ENCODE peak calls at places on chromosomes 2 and 18, in seven cellular contexts. One of them, this sample, is unnamed.

GRCh38 chr18:67428805-67429204 is 87.7 kb downstream of the DSEL start:
- DNase-seq in foreskin fibroblast: peak; percentile 64
- DNase-seq in cardiac muscle cell: peak; percentile 23
- DNase-seq in HuH-7.5: no peak
- DNase-seq in kidney: no peak
- DNase-seq in lower lobe of right lung: no peak
- DNase-seq in NCI-H82: no peak
- DNase-seq in this sample: no peak

GRCh38 chr18:44039826-44040225 is 640.9 kb upstream of the SETBP1 start:
- DNase-seq in lower lobe of right lung: no peak
- DNase-seq in NCI-H82: no peak
- DNase-seq in kidney: no peak
- DNase-seq in foreskin fibroblast: peak; percentile 4
- DNase-seq in HuH-7.5: no peak
- DNase-seq in cardiac muscle cell: peak; percentile 57
- DNase-seq in this sample: no peak

GRCh38 chr2:225008935-225009334 is 33.3 kb downstream of the DOCK10 start:
- DNase-seq in HuH-7.5: no peak
- DNase-seq in foreskin fibroblast: no peak
- DNase-seq in kidney: no peak
- DNase-seq in lower lobe of right lung: no peak
- DNase-seq in NCI-H82: peak; percentile 68
- DNase-seq in cardiac muscle cell: peak; percentile 23
- DNase-seq in this sample: no peak

GRCh38 chr2:157857881-157858280 is 18.2 kb downstream of the ACVR1 start:
- DNase-seq in lower lobe of right lung: no peak
- DNase-seq in HuH-7.5: no peak
- DNase-seq in NCI-H82: no peak
- DNase-seq in kidney: no peak
- DNase-seq in foreskin fibroblast: peak; percentile 43
- DNase-seq in cardiac muscle cell: no peak
- DNase-seq in this sample: no peak

GRCh38 chr2:209458018-209458979 is 34.5 kb downstream of the MAP2 start:
- DNase-seq in HuH-7.5: no peak
- DNase-seq in cardiac muscle cell: no peak
- DNase-seq in lower lobe of right lung: no peak
- DNase-seq in foreskin fibroblast: no peak
- DNase-seq in NCI-H82: no peak
- DNase-seq in kidney: no peak
- DNase-seq in this sample: no peak

GRCh38 chr2:171095014-171095582 is 65.6 kb downstream of the TLK1 start:
- DNase-seq in HuH-7.5: no peak
- DNase-seq in cardiac muscle cell: no peak
- DNase-seq in foreskin fibroblast: no peak
- DNase-seq in lower lobe of right lung: no peak
- DNase-seq in kidney: no peak
- DNase-seq in NCI-H82: no peak
- DNase-seq in this sample: no peak

GRCh38 chr18:49618741-49619392 is 57.0 kb downstream of the LIPG start:
- DNase-seq in foreskin fibroblast: no peak
- DNase-seq in cardiac muscle cell: peak; percentile 57
- DNase-seq in lower lobe of right lung: no peak
- DNase-seq in kidney: no peak
- DNase-seq in HuH-7.5: no peak
- DNase-seq in NCI-H82: no peak
- DNase-seq in this sample: peak; percentile 61

GRCh38 chr2:203603451-203604389 is 68.6 kb upstream of the RAPH1 start:
- DNase-seq in lower lobe of right lung: no peak
- DNase-seq in HuH-7.5: no peak
- DNase-seq in cardiac muscle cell: peak; percentile 70
- DNase-seq in foreskin fibroblast: peak; percentile 21
- DNase-seq in NCI-H82: peak; percentile 22
- DNase-seq in kidney: no peak
- DNase-seq in this sample: no peak

GRCh38 chr2:88545118-88545517 is 82.1 kb downstream of the EIF2AK3 start:
- DNase-seq in lower lobe of right lung: no peak
- DNase-seq in HuH-7.5: peak; percentile 27
- DNase-seq in cardiac muscle cell: peak; percentile 43
- DNase-seq in NCI-H82: peak; percentile 79
- DNase-seq in foreskin fibroblast: peak; percentile 35
- DNase-seq in kidney: no peak
- DNase-seq in this sample: peak; percentile 52

GRCh38 chr2:182642328-182642727 is 73.7 kb upstream of the DNAJC10 start:
- DNase-seq in cardiac muscle cell: peak; percentile 61
- DNase-seq in lower lobe of right lung: peak; percentile 70
- DNase-seq in kidney: peak; percentile 74
- DNase-seq in NCI-H82: peak; percentile 89
- DNase-seq in HuH-7.5: no peak
- DNase-seq in foreskin fibroblast: peak; percentile 78
- DNase-seq in this sample: peak; percentile 54

GRCh38 chr2:82795446-82795845 is 1663.6 kb downstream of the SUCLG1 start:
- DNase-seq in NCI-H82: no peak
- DNase-seq in lower lobe of right lung: no peak
- DNase-seq in HuH-7.5: no peak
- DNase-seq in kidney: no peak
- DNase-seq in cardiac muscle cell: peak; percentile 86
- DNase-seq in foreskin fibroblast: peak; percentile 79
- DNase-seq in this sample: no peak

GRCh38 chr2:12759248-12759647 is 42.5 kb downstream of the TRIB2 start:
- DNase-seq in cardiac muscle cell: peak; percentile 86
- DNase-seq in HuH-7.5: no peak
- DNase-seq in kidney: no peak
- DNase-seq in foreskin fibroblast: peak; percentile 94
- DNase-seq in lower lobe of right lung: no peak
- DNase-seq in NCI-H82: no peak
- DNase-seq in this sample: no peak

GRCh38 chr2:46416280-46416679 is 63.1 kb upstream of the TMEM247 start:
- DNase-seq in lower lobe of right lung: no peak
- DNase-seq in kidney: no peak
- DNase-seq in HuH-7.5: no peak
- DNase-seq in cardiac muscle cell: no peak
- DNase-seq in foreskin fibroblast: no peak
- DNase-seq in NCI-H82: no peak
- DNase-seq in this sample: no peak

GRCh38 chr18:76562286-76562840 is 67.3 kb upstream of the ZNF516 start:
- DNase-seq in kidney: no peak
- DNase-seq in cardiac muscle cell: no peak
- DNase-seq in lower lobe of right lung: no peak
- DNase-seq in HuH-7.5: no peak
- DNase-seq in NCI-H82: no peak
- DNase-seq in foreskin fibroblast: no peak
- DNase-seq in this sample: no peak

This sample was measured in testis.